ENCODE peak calls at places on chromosomes 5 and 9, in seven cellular contexts. E is HCT116, S is heart left ventricle, L is aorta, W is pancreas, Q is right cardiac atrium, K is PC-3. X is an unnamed sample.
A peak's percentile ranks its signal among the peaks of the same experiment; 100 is the strongest.

GRCh38 chr5:56686337-56687198 is 128.8 kb upstream of the MAP3K1 start:
- ATAC-seq in E (no peak), S (no peak), L (no peak), W (no peak), Q (no peak), K (no peak), X (no peak)

GRCh38 chr5:88938488-88938887 is 55.5 kb upstream of the MEF2C start:
- ATAC-seq in E (no peak), S (no peak), L (no peak), W (no peak), Q (no peak), K (no peak), X (no peak)

GRCh38 chr9:115305543-115305942 is 187.6 kb upstream of the TNC start:
- ATAC-seq in E (no peak), S (no peak), L (no peak), W (no peak), Q (no peak), K (no peak), X (no peak)

GRCh38 chr5:95631265-95631957 is 11.5 kb downstream of the GPR150 start:
- ATAC-seq in E (no peak), S (peak; percentile 60), L (no peak), W (peak; percentile 52), Q (peak; percentile 12), K (peak; percentile 53), X (no peak)

GRCh38 chr5:142156839-142157463 is 48.4 kb downstream of the NDFIP1 start:
- ATAC-seq in E (no peak), S (peak; percentile 52), L (no peak), W (no peak), Q (no peak), K (no peak), X (no peak)

GRCh38 chr5:156095709-156096241 is 231.2 kb upstream of the SGCD start:
- ATAC-seq in E (no peak), S (no peak), L (no peak), W (no peak), Q (no peak), K (no peak), X (no peak)

GRCh38 chr5:170937914-170938313 is 76.1 kb downstream of the RANBP17 start:
- ATAC-seq in E (no peak), S (no peak), L (no peak), W (no peak), Q (no peak), K (no peak), X (no peak)

GRCh38 chr9:132905726-132906125 is 27.0 kb downstream of the SPACA9 start:
- ATAC-seq in E (no peak), S (no peak), L (no peak), W (no peak), Q (no peak), K (no peak), X (no peak)

GRCh38 chr9:98808411-98808815 is 943 bp downstream of the GALNT12 start:
- ATAC-seq in E (peak; percentile 59), S (no peak), L (no peak), W (peak; percentile 65), Q (peak; percentile 22), K (peak; percentile 16), X (no peak)

GRCh38 chr5:73694089-73694488 is 68.1 kb downstream of the ARHGEF28 start:
- ATAC-seq in E (no peak), S (no peak), L (no peak), W (peak; percentile 7), Q (no peak), K (no peak), X (no peak)

GRCh38 chr5:68762201-68762600 is 331.6 kb upstream of the SLC30A5 start:
- ATAC-seq in E (no peak), S (no peak), L (no peak), W (no peak), Q (no peak), K (no peak), X (no peak)

GRCh38 chr5:149345892-149346222 is 558 bp downstream of the GRPEL2 start:
- ATAC-seq in E (peak; percentile 23), S (peak; percentile 3), L (no peak), W (peak; percentile 3), Q (peak; percentile 25), K (peak; percentile 6), X (no peak)

GRCh38 chr9:92934321-92934720 is 13.0 kb upstream of the FGD3 start:
- ATAC-seq in E (no peak), S (no peak), L (no peak), W (no peak), Q (no peak), K (no peak), X (no peak)

GRCh38 chr5:65127181-65127901 is 354.4 kb downstream of the ADAMTS6 start:
- ATAC-seq in E (no peak), S (peak; percentile 76), L (no peak), W (no peak), Q (no peak), K (no peak), X (peak; percentile 66)

GRCh38 chr5:108380531-108381021 is 1.3 kb downstream of the FBXL17 start:
- ATAC-seq in E (peak; percentile 18), S (peak; percentile 22), L (peak; percentile 2), W (no peak), Q (peak; percentile 3), K (peak; percentile 2), X (no peak)

GRCh38 chr9:118651511-118651910 is 717.7 kb downstream of the BRINP1 start:
- ATAC-seq in E (no peak), S (no peak), L (no peak), W (no peak), Q (no peak), K (no peak), X (no peak)

GRCh38 chr9:118647331-118647730 is 721.9 kb downstream of the BRINP1 start:
- ATAC-seq in E (no peak), S (no peak), L (no peak), W (no peak), Q (no peak), K (no peak), X (no peak)

GRCh38 chr9:118650407-118650806 is 718.8 kb downstream of the BRINP1 start:
- ATAC-seq in E (no peak), S (no peak), L (no peak), W (no peak), Q (no peak), K (no peak), X (no peak)

GRCh38 chr9:118652258-118652657 is 717.0 kb downstream of the BRINP1 start:
- ATAC-seq in E (no peak), S (no peak), L (no peak), W (no peak), Q (no peak), K (no peak), X (no peak)

DNA sequence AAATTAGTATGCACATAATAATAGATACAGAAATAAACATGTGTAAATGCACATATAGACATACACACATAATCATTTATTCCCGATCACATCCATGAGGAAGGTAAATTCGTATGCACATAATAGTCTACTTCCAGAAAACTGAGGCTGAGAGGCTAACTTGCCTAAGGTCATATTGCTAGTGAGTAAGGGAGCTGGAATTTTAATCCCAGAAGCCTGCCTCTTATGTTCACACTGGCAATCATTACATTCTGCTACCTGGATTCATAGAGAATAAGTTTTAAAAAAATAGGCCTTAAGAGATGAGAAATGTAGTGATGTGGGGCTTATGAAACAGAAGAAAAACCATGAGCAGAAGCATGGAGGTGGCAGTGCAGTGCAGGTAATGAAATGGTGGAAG is 716.3 kb downstream of the BRINP1 start:
- ATAC-seq in E (no peak), S (no peak), L (no peak), W (no peak), Q (no peak), K (no peak), X (no peak)
- H3K9me3 ChIP-seq in E (peaks cover 20% of the 10 kb centered on the region), S (no peaks in the 10 kb centered on the region), L (no peaks in the 10 kb centered on the region), W (no peaks in the 10 kb centered on the region), Q (no peaks in the 10 kb centered on the region), K (no peaks in the 10 kb centered on the region), X (no peaks in the 10 kb centered on the region)

GRCh38 chr9:138117836-138118235 is 240.3 kb downstream of the CACNA1B start:
- ATAC-seq in E (no peak), S (no peak), L (no peak), W (no peak), Q (no peak), K (no peak), X (no peak)

GRCh38 chr9:138115506-138115905 is 237.9 kb downstream of the CACNA1B start:
- ATAC-seq in E (no peak), S (no peak), L (no peak), W (no peak), Q (no peak), K (no peak), X (no peak)

GRCh38 chr9:138116521-138116920 is 238.9 kb downstream of the CACNA1B start:
- ATAC-seq in E (no peak), S (no peak), L (no peak), W (no peak), Q (no peak), K (no peak), X (no peak)

GRCh38 chr9:138118601-138119071 is 241.1 kb downstream of the CACNA1B start:
- ATAC-seq in E (no peak), S (no peak), L (no peak), W (no peak), Q (no peak), K (no peak), X (no peak)

DNA sequence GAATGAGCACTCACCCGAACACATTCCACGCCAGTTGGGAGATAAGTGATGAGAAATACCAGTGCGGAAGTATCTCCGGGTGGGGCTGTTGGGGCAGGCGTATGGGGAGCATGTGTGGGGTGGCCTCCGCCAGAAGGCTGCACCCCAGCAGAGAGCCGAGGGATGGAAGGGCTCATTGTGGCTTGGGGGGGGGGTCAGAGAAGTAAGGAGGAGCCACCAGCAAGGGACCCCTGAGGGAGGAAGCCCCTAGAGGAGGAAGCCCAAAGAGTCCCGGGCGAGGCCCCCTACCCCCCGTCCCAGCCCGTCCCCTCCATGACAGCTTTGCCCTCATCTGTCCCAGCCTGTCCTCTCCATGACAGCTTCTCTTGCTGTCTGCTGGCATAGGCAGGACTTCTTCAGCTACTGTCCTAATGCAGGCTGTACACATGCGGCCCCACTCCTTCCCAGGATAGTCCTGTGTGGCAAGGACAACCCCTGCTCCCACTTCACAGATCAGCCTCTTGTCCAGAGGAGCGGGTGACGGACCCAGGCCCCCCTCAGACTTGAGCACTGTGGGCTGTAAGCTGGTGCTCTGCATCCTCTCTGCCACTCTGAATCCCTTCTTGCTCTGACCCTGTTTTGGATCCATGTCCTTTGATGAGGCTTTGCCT is 239.6 kb downstream of the CACNA1B start:
- ATAC-seq in E (no peak), S (no peak), L (no peak), W (no peak), Q (no peak), K (no peak), X (no peak)
- H3K9me3 ChIP-seq in E (no peaks in the 10 kb centered on the region), S (no peaks in the 10 kb centered on the region), L (no peaks in the 10 kb centered on the region), W (no peaks in the 10 kb centered on the region), Q (no peaks in the 10 kb centered on the region), K (no peaks in the 10 kb centered on the region), X (no peaks in the 10 kb centered on the region)

GRCh38 chr5:1043327-1043726 is 34.7 kb downstream of the NKD2 start:
- ATAC-seq in E (no peak), S (no peak), L (no peak), W (no peak), Q (no peak), K (no peak), X (no peak)
- H3K9me3 ChIP-seq in E (peaks cover 4% of the 10 kb centered on the region), S (no peaks in the 10 kb centered on the region), L (no peaks in the 10 kb centered on the region), W (no peaks in the 10 kb centered on the region), Q (no peaks in the 10 kb centered on the region), K (no peaks in the 10 kb centered on the region), X (no peaks in the 10 kb centered on the region)

DNA sequence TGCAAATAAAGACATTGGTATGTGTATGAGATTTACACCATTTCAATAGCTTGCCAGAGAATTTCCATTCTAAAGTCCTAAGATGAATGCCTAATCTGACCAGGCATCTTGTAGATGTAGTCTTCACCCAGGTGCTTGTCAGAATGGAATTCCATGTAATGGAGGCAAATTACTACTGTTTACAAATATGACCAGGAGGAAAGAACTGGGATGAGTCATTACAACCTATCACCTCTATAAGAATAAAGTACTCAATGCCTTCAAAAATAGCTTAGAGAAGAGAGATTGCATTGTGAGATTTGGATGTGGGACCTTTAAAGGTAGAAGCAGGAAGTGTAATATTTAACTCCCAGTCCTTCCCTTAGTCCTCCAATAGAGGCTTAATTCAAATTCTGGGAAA is 507.0 kb upstream of the PTGER4 start:
- ATAC-seq in E (no peak), S (no peak), L (no peak), W (no peak), Q (no peak), K (peak; percentile 86), X (no peak)
- H3K9me3 ChIP-seq in E (peaks cover 3% of the 10 kb centered on the region), S (no peaks in the 10 kb centered on the region), L (no peaks in the 10 kb centered on the region), W (no peaks in the 10 kb centered on the region), Q (no peaks in the 10 kb centered on the region), K (peaks cover 16% of the 10 kb centered on the region), X (no peaks in the 10 kb centered on the region)